ENCODE peak calls at places on chromosomes 11 and 22, in ten cellular contexts. F, W, I, P, N, S, E, O, B and M are unnamed samples.
A peak's percentile ranks its signal among the peaks of the same experiment; 100 is the strongest.

GRCh38 chr11:123407124-123407995 is 22.7 kb upstream of the GRAMD1B start:
- DNase-seq in E (peak; percentile 56), B (peak; percentile 74), P (peak; percentile 89), N (peak; percentile 70), S (peak; percentile 78), I (peak; percentile 82), O (no peak), W (peak; percentile 53), F (no peak), M (peak; percentile 68)

GRCh38 chr11:35073691-35074382 is 65.1 kb upstream of the CD44 start:
- DNase-seq in W (peak; percentile 22), B (no peak), S (peak; percentile 49), E (no peak), N (no peak), F (no peak), O (no peak), I (no peak), P (no peak), M (no peak)

GRCh38 chr11:117197516-117198456 is 1.4 kb upstream of the TAGLN start:
- DNase-seq in W (peak; percentile 43), I (peak; percentile 24), P (no peak), O (no peak), S (peak; percentile 32), N (no peak), F (no peak), E (peak; percentile 77), B (no peak), M (peak; percentile 58)

GRCh38 chr11:83564845-83565244 is 278.7 kb upstream of the CCDC90B start:
- DNase-seq in W (no peak), B (no peak), O (no peak), S (no peak), N (no peak), I (no peak), F (no peak), E (no peak), P (no peak), M (no peak)

GRCh38 chr11:115607621-115608191 is 103.5 kb upstream of the CADM1 start:
- DNase-seq in W (no peak), B (no peak), I (no peak), P (no peak), F (no peak), E (no peak), N (no peak), S (no peak), O (no peak), M (no peak)

GRCh38 chr22:46390652-46391301 is 55.3 kb downstream of the TRMU start:
- DNase-seq in O (no peak), S (peak; percentile 65), I (no peak), N (peak; percentile 91), E (no peak), B (no peak), F (peak; percentile 39), P (peak; percentile 78), W (peak; percentile 58), M (peak; percentile 81)

GRCh38 chr22:31346733-31347250 is 646 bp upstream of the PATZ1 start:
- DNase-seq in I (peak; percentile 50), P (peak; percentile 73), B (no peak), O (no peak), S (peak; percentile 33), F (peak; percentile 24), N (peak; percentile 67), W (peak; percentile 12), E (no peak), M (peak; percentile 43)

GRCh38 chr11:132822294-132822693 is 710.0 kb downstream of the OPCML start:
- DNase-seq in N (no peak), F (no peak), O (peak; percentile 37), P (no peak), I (no peak), E (no peak), S (no peak), B (no peak), W (no peak), M (no peak)

GRCh38 chr11:102495161-102496042 is 35.1 kb downstream of the MMP7 start:
- DNase-seq in O (no peak), N (peak; percentile 50), W (peak; percentile 86), B (peak; percentile 81), I (peak; percentile 86), P (peak; percentile 37), S (peak; percentile 88), F (no peak), E (peak; percentile 9), M (peak; percentile 74)

GRCh38 chr11:135027461-135027860 is 615.4 kb upstream of the B3GAT1 start:
- DNase-seq in B (no peak), E (no peak), S (peak; percentile 31), P (peak; percentile 52), O (no peak), W (peak; percentile 51), N (peak; percentile 34), F (no peak), I (no peak), M (no peak)

GRCh38 chr22:17767236-17768065 is 6.8 kb downstream of the BID start:
- DNase-seq in B (no peak), N (no peak), W (no peak), I (no peak), P (no peak), F (no peak), E (no peak), S (no peak), O (no peak), M (no peak)

GRCh38 chr11:122664188-122664587 is 8.7 kb downstream of the UBASH3B start:
- DNase-seq in W (no peak), E (no peak), O (no peak), B (no peak), P (no peak), F (no peak), S (peak; percentile 57), I (no peak), N (no peak), M (no peak)

DNA sequence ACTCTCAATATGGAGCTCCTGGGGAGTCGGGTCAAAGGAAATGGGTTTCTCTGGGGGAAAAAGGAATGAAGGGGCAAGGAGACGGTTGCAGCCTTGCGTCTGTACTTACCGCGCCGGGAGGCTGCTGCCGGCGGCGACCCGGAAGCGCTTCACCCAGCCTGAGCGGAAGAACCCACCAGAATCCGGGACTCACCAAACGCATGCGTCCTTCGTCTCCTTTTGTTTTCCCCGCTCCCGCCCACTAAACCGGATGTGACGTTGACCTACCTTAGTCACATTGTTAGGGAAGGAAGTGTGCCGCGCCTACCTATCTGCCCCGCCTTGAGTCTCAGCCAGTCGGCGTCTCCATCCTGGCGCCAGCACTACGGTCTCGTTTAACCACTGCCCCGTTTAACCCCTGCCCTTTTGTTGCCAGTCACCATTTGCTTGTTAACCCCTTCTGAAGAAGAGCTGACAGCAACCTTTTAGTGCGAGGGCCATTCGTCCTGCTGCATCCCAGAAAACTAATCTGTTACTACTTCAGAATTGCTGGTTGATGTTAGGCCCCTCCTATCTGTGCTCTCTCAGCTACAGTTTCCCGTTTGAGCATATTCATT is at the start of gene ANAPC15:
- DNase-seq in W (peak; percentile 99), I (peak; percentile 100), O (peak; percentile 100), N (peak; percentile 99), E (peak; percentile 96), S (peak; percentile 99), P (peak; percentile 99), F (peak; percentile 99), B (peak; percentile 99), M (peak; percentile 99)
- TF ChIP-seq POLR2A in W (peak; percentile 96), I (peak; percentile 91), O (peak; percentile 78), N (peak; percentile 95), E (peak; percentile 97), S (peak; percentile 83), P (peak; percentile 91), F (peak; percentile 94), B (peak; percentile 94), M (peak; percentile 97)

GRCh38 chr11:76856111-76856510 is 4.6 kb upstream of the ACER3 start:
- DNase-seq in P (no peak), O (no peak), F (no peak), S (no peak), N (no peak), E (no peak), I (no peak), W (no peak), B (no peak), M (no peak)
- TF ChIP-seq POLR2A in P (no peak), O (no peak), F (no peak), S (no peak), N (no peak), E (no peak), I (no peak), W (no peak), B (no peak), M (no peak)

GRCh38 chr11:33291004-33291777 is 34.0 kb downstream of the HIPK3 start:
- DNase-seq in W (no peak), F (no peak), E (no peak), N (no peak), S (peak; percentile 18), I (peak; percentile 43), B (no peak), P (no peak), O (no peak), M (no peak)
- TF ChIP-seq POLR2A in W (no peak), F (no peak), E (no peak), N (no peak), S (no peak), I (no peak), B (no peak), P (no peak), O (no peak), M (no peak)

GRCh38 chr11:44979536-44980399 is 29.1 kb upstream of the TP53I11 start:
- DNase-seq in O (no peak), B (peak; percentile 10), I (peak; percentile 92), N (peak; percentile 87), E (no peak), S (no peak), W (no peak), P (peak; percentile 38), F (no peak), M (peak; percentile 94)
- TF ChIP-seq POLR2A in O (no peak), B (no peak), I (no peak), N (peak; percentile 14), E (no peak), S (no peak), W (no peak), P (no peak), F (no peak), M (no peak)